ENCODE peak calls at places on chromosome 18, in five cellular contexts. One of them, this sample, is unnamed.

GRCh38 chr18:39414009-39414700 is 1848.6 kb upstream of the CELF4 start:
- DNase-seq in AG09319: no peak
- DNase-seq in A549: peak
- DNase-seq in activated CD8-positive, alpha-beta T cell treated with anti-CD3 and anti-CD28 coated beads for 36 hours: no peak
- DNase-seq in fibroblast of pulmonary artery: peak
- DNase-seq in this sample: no peak

GRCh38 chr18:49960376-49960775 is 147.0 kb upstream of the ACAA2 start:
- DNase-seq in AG09319: no peak
- DNase-seq in activated CD8-positive, alpha-beta T cell treated with anti-CD3 and anti-CD28 coated beads for 36 hours: no peak
- DNase-seq in A549: no peak
- DNase-seq in fibroblast of pulmonary artery: no peak
- DNase-seq in this sample: no peak

GRCh38 chr18:58044370-58045264 is 591 bp downstream of the NEDD4L start:
- DNase-seq in A549: peak
- DNase-seq in AG09319: no peak
- DNase-seq in activated CD8-positive, alpha-beta T cell treated with anti-CD3 and anti-CD28 coated beads for 36 hours: peak
- DNase-seq in fibroblast of pulmonary artery: peak
- DNase-seq in this sample: peak

GRCh38 chr18:25230658-25231326 is 121.2 kb downstream of the ZNF521 start:
- DNase-seq in fibroblast of pulmonary artery: peak
- DNase-seq in A549: peak
- DNase-seq in activated CD8-positive, alpha-beta T cell treated with anti-CD3 and anti-CD28 coated beads for 36 hours: no peak
- DNase-seq in AG09319: peak
- DNase-seq in this sample: no peak

GRCh38 chr18:4264347-4264791 is 190.7 kb downstream of the DLGAP1 start:
- DNase-seq in fibroblast of pulmonary artery: no peak
- DNase-seq in AG09319: no peak
- DNase-seq in A549: no peak
- DNase-seq in activated CD8-positive, alpha-beta T cell treated with anti-CD3 and anti-CD28 coated beads for 36 hours: no peak
- DNase-seq in this sample: no peak

GRCh38 chr18:11840493-11840892 is 10.7 kb upstream of the CHMP1B start:
- DNase-seq in fibroblast of pulmonary artery: no peak
- DNase-seq in A549: peak
- DNase-seq in activated CD8-positive, alpha-beta T cell treated with anti-CD3 and anti-CD28 coated beads for 36 hours: no peak
- DNase-seq in AG09319: no peak
- DNase-seq in this sample: no peak

GRCh38 chr18:10270160-10270571 is 184.3 kb upstream of the APCDD1 start:
- DNase-seq in AG09319: no peak
- DNase-seq in fibroblast of pulmonary artery: peak
- DNase-seq in A549: no peak
- DNase-seq in activated CD8-positive, alpha-beta T cell treated with anti-CD3 and anti-CD28 coated beads for 36 hours: no peak
- DNase-seq in this sample: no peak

GRCh38 chr18:10508546-10508945 is 17.3 kb upstream of the NAPG start:
- DNase-seq in AG09319: no peak
- DNase-seq in A549: no peak
- DNase-seq in fibroblast of pulmonary artery: peak
- DNase-seq in activated CD8-positive, alpha-beta T cell treated with anti-CD3 and anti-CD28 coated beads for 36 hours: no peak
- DNase-seq in this sample: no peak

GRCh38 chr18:79954791-79955190 is 3.3 kb upstream of the SLC66A2 start:
- DNase-seq in fibroblast of pulmonary artery: no peak
- DNase-seq in activated CD8-positive, alpha-beta T cell treated with anti-CD3 and anti-CD28 coated beads for 36 hours: no peak
- DNase-seq in AG09319: no peak
- DNase-seq in A549: no peak
- DNase-seq in this sample: no peak

GRCh38 chr18:63249781-63250180 is 69.8 kb downstream of the BCL2 start:
- DNase-seq in activated CD8-positive, alpha-beta T cell treated with anti-CD3 and anti-CD28 coated beads for 36 hours: peak
- DNase-seq in A549: no peak
- DNase-seq in fibroblast of pulmonary artery: no peak
- DNase-seq in AG09319: no peak
- DNase-seq in this sample: no peak

GRCh38 chr18:61833387-61833786 is 59.4 kb downstream of the RNF152 start:
- DNase-seq in AG09319: peak
- DNase-seq in activated CD8-positive, alpha-beta T cell treated with anti-CD3 and anti-CD28 coated beads for 36 hours: no peak
- DNase-seq in fibroblast of pulmonary artery: peak
- DNase-seq in A549: no peak
- DNase-seq in this sample: no peak

GRCh38 chr18:52700757-52701156 is 360.8 kb downstream of the DCC start:
- DNase-seq in fibroblast of pulmonary artery: no peak
- DNase-seq in A549: no peak
- DNase-seq in AG09319: no peak
- DNase-seq in activated CD8-positive, alpha-beta T cell treated with anti-CD3 and anti-CD28 coated beads for 36 hours: no peak
- DNase-seq in this sample: no peak

GRCh38 chr18:52700116-52700515 is 360.1 kb downstream of the DCC start:
- DNase-seq in AG09319: no peak
- DNase-seq in A549: no peak
- DNase-seq in activated CD8-positive, alpha-beta T cell treated with anti-CD3 and anti-CD28 coated beads for 36 hours: no peak
- DNase-seq in fibroblast of pulmonary artery: no peak
- DNase-seq in this sample: no peak

GRCh38 chr18:52694804-52695203 is 354.8 kb downstream of the DCC start:
- DNase-seq in AG09319: no peak
- DNase-seq in fibroblast of pulmonary artery: peak
- DNase-seq in A549: peak
- DNase-seq in activated CD8-positive, alpha-beta T cell treated with anti-CD3 and anti-CD28 coated beads for 36 hours: peak
- DNase-seq in this sample: no peak
- TF ChIP-seq CTCF in AG09319: no peak
- TF ChIP-seq CTCF in fibroblast of pulmonary artery: peak
- TF ChIP-seq CTCF in A549: peak
- TF ChIP-seq CTCF in activated CD8-positive, alpha-beta T cell treated with anti-CD3 and anti-CD28 coated beads for 36 hours: no peak
- TF ChIP-seq CTCF in this sample: peak

DNA sequence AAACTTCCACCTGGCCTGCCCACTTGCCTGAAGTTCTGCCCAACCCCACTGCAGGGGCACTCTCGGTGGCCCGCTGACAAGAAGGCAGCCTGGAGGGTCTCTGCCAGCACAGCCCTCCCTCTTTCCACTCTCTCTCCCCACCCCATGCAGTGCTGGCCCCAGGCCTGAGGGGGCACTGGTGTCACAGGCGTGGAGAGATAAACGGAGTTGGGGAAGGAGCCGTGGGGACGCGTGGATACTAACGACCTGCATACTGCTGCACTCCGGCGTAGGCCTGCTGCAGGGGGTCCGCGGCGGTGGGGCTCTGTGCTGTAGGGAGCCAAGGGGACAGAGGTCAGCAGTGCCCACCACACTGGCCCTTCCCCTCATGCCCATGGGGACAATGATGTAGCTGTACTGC is 299.3 kb downstream of the CELF4 start:
- DNase-seq in AG09319: no peak
- DNase-seq in activated CD8-positive, alpha-beta T cell treated with anti-CD3 and anti-CD28 coated beads for 36 hours: no peak
- DNase-seq in fibroblast of pulmonary artery: no peak
- DNase-seq in A549: no peak
- DNase-seq in this sample: no peak
- TF ChIP-seq CTCF in AG09319: no peak
- TF ChIP-seq CTCF in activated CD8-positive, alpha-beta T cell treated with anti-CD3 and anti-CD28 coated beads for 36 hours: no peak
- TF ChIP-seq CTCF in fibroblast of pulmonary artery: no peak
- TF ChIP-seq CTCF in A549: peak
- TF ChIP-seq CTCF in this sample: no peak

GRCh38 chr18:56910967-56911366 is 235.9 kb upstream of the BOD1L2 start:
- DNase-seq in AG09319: no peak
- DNase-seq in fibroblast of pulmonary artery: no peak
- DNase-seq in A549: no peak
- DNase-seq in activated CD8-positive, alpha-beta T cell treated with anti-CD3 and anti-CD28 coated beads for 36 hours: no peak
- DNase-seq in this sample: no peak
- TF ChIP-seq CTCF in AG09319: no peak
- TF ChIP-seq CTCF in fibroblast of pulmonary artery: no peak
- TF ChIP-seq CTCF in A549: no peak
- TF ChIP-seq CTCF in activated CD8-positive, alpha-beta T cell treated with anti-CD3 and anti-CD28 coated beads for 36 hours: no peak
- TF ChIP-seq CTCF in this sample: no peak

DNA sequence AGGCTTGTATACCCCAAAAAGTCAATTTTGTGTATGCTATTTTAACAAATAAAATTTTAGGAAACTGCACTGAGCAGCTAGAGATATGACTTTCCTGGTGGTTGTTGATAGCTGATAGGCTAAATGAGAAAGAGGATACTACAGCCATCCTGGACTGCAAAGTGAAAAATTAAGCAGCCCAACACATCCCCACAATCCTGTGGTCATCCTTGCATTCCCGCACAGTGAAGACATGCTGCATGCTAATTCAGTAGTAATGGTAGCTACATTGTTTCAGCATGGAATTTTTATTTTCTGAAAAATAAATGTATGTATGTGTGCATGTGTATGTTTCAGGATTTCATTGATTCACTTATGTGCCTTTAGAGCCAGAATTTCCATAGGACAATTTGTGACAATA is 124.2 kb upstream of the CCDC68 start:
- DNase-seq in A549: no peak
- DNase-seq in fibroblast of pulmonary artery: no peak
- DNase-seq in AG09319: no peak
- DNase-seq in activated CD8-positive, alpha-beta T cell treated with anti-CD3 and anti-CD28 coated beads for 36 hours: no peak
- DNase-seq in this sample: no peak
- TF ChIP-seq CTCF in A549: no peak
- TF ChIP-seq CTCF in fibroblast of pulmonary artery: no peak
- TF ChIP-seq CTCF in AG09319: no peak
- TF ChIP-seq CTCF in activated CD8-positive, alpha-beta T cell treated with anti-CD3 and anti-CD28 coated beads for 36 hours: no peak
- TF ChIP-seq CTCF in this sample: no peak

DNA sequence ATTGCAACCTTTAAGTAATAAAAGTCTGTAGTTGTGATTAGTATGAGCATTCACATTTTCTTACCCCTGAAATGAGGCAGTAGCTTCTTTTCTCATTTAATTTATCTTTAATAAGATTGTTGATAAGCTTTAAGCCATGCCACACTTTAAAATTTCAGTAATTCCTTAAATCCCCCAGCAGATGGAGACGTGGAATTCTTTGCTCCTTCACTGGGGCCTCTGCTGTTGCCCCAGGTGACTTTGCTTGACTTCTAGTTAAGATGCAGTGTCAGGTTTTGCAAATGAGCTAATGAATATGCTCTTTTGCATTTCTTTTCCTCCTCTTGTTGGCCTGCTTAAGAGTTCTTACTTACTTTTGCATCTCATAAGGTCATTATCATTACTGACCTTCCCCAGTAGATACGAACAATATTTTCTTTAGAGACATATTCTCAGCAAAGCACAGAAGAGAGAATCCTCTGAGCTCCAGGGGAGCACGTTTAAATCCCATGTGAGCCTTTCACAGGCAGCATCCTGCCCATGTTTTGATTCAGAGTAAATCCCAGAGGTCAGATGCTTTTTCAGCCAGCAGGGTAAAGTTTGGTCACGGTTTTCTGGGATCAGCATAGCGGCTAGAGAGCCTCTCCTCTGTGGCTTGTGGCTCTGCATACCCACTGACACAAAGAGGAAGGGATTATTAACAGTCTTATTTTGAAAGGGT is 222.9 kb downstream of the PTPRM start:
- DNase-seq in A549: peak
- DNase-seq in fibroblast of pulmonary artery: peak
- DNase-seq in activated CD8-positive, alpha-beta T cell treated with anti-CD3 and anti-CD28 coated beads for 36 hours: no peak
- DNase-seq in AG09319: peak
- DNase-seq in this sample: no peak
- TF ChIP-seq CTCF in A549: peak
- TF ChIP-seq CTCF in fibroblast of pulmonary artery: peak
- TF ChIP-seq CTCF in activated CD8-positive, alpha-beta T cell treated with anti-CD3 and anti-CD28 coated beads for 36 hours: no peak
- TF ChIP-seq CTCF in AG09319: peak
- TF ChIP-seq CTCF in this sample: peak